ENCODE peak calls at places on chromosomes 6 and 20, in four cellular contexts. B is heart left ventricle, M is IMR-90, G is GM12878. I is an unnamed sample.

GRCh38 chr20:58892932-58893224 is 40.4 kb downstream of the GNAS start:
- DNase-seq in B (no peak), M (no peak), G (no peak), I (no peak)

GRCh38 chr6:119661078-119661477 is 311.5 kb upstream of the MAN1A1 start:
- DNase-seq in B (no peak), M (no peak), G (no peak), I (no peak)

GRCh38 chr6:113636357-113636824 is 220.8 kb upstream of the MARCKS start:
- DNase-seq in B (no peak), M (peak; percentile 78), G (no peak), I (no peak)

GRCh38 chr6:117919775-117920492 is 12.9 kb downstream of the SLC35F1 start:
- DNase-seq in B (peak; percentile 35), M (no peak), G (no peak), I (peak; percentile 45)

GRCh38 chr6:119323478-119323877 is 26.1 kb downstream of the MAN1A1 start:
- DNase-seq in B (no peak), M (no peak), G (no peak), I (no peak)

GRCh38 chr20:16243470-16243869 is 329.8 kb downstream of the KIF16B start:
- DNase-seq in B (no peak), M (no peak), G (no peak), I (peak; percentile 62)

GRCh38 chr6:137657351-137657911 is 163.2 kb upstream of the OLIG3 start:
- DNase-seq in B (no peak), M (no peak), G (no peak), I (no peak)

GRCh38 chr6:37275350-37275749 is 17.4 kb upstream of the TMEM217 start:
- DNase-seq in B (no peak), M (no peak), G (no peak), I (no peak)

GRCh38 chr6:46220351-46221220 is 49.8 kb upstream of the ENPP5 start:
- DNase-seq in B (no peak), M (no peak), G (peak; percentile 71), I (no peak)

GRCh38 chr6:14871196-14871595 is 374.7 kb upstream of the JARID2 start:
- DNase-seq in B (peak; percentile 83), M (peak; percentile 68), G (no peak), I (no peak)

GRCh38 chr6:15255481-15256414 is 9.9 kb downstream of the JARID2 start:
- DNase-seq in B (no peak), M (no peak), G (peak; percentile 82), I (no peak)

GRCh38 chr20:24782221-24782620 is 166.8 kb upstream of the CST7 start:
- DNase-seq in B (no peak), M (no peak), G (no peak), I (no peak)

GRCh38 chr6:163956571-163957407 is 542.3 kb downstream of the QKI start:
- DNase-seq in B (peak; percentile 87), M (peak; percentile 78), G (peak; percentile 34), I (peak; percentile 86)

GRCh38 chr6:131281471-131282270 is 146.4 kb downstream of the AKAP7 start:
- DNase-seq in B (no peak), M (peak; percentile 17), G (no peak), I (peak; percentile 34)

GRCh38 chr6:73131706-73132105 is 93.6 kb downstream of the KHDC1L start:
- DNase-seq in B (no peak), M (peak; percentile 29), G (no peak), I (no peak)

GRCh38 chr20:8020314-8021079 is 936 bp upstream of the TMX4 start:
- DNase-seq in B (no peak), M (no peak), G (peak; percentile 85), I (no peak)

GRCh38 chr20:19969507-19970255 is 47.5 kb upstream of the NAA20 start:
- DNase-seq in B (no peak), M (no peak), G (no peak), I (no peak)

GRCh38 chr6:29632789-29633531 is at the start of gene GABBR1:
- DNase-seq in B (peak; percentile 91), M (peak; percentile 79), G (no peak), I (peak; percentile 81)

GRCh38 chr6:145042559-145042958 is 692.8 kb downstream of the EPM2A start:
- DNase-seq in B (no peak), M (no peak), G (no peak), I (no peak)

GRCh38 chr6:68756454-68757375 is 121.6 kb downstream of the ADGRB3 start:
- DNase-seq in B (no peak), M (no peak), G (no peak), I (no peak)

GRCh38 chr20:7790189-7790588 is 150.1 kb downstream of the HAO1 start:
- DNase-seq in B (no peak), M (no peak), G (no peak), I (no peak)

GRCh38 chr6:170286246-170286933 is 4.5 kb downstream of the DLL1 start:
- DNase-seq in B (no peak), M (no peak), G (no peak), I (peak; percentile 82)

GRCh38 chr20:3115190-3116107 is 30.9 kb upstream of the AVP start:
- DNase-seq in B (no peak), M (peak; percentile 59), G (peak; percentile 2), I (peak; percentile 38)

GRCh38 chr20:1871807-1872455 is 23.3 kb upstream of the SIRPA start:
- DNase-seq in B (no peak), M (no peak), G (peak; percentile 43), I (no peak)

GRCh38 chr6:153130515-153131036 is 506 bp downstream of the RGS17 start:
- DNase-seq in B (no peak), M (no peak), G (no peak), I (no peak)

GRCh38 chr6:40285535-40285934 is 301.6 kb downstream of the LRFN2 start:
- DNase-seq in B (no peak), M (no peak), G (no peak), I (no peak)

GRCh38 chr6:99661870-99662269 is 55.2 kb downstream of the PRDM13 start:
- DNase-seq in B (no peak), M (no peak), G (no peak), I (no peak)

GRCh38 chr6:142680308-142680707 is 264.7 kb downstream of the HIVEP2 start:
- DNase-seq in B (no peak), M (no peak), G (no peak), I (no peak)

GRCh38 chr6:84013931-84014330 is 19.6 kb upstream of the MRAP2 start:
- DNase-seq in B (no peak), M (no peak), G (no peak), I (no peak)

GRCh38 chr6:141017941-141018340 is 1114.8 kb upstream of the GJE1 start:
- DNase-seq in B (no peak), M (no peak), G (no peak), I (no peak)

GRCh38 chr6:127924440-127924839 is 23.6 kb upstream of the THEMIS start:
- DNase-seq in B (no peak), M (peak; percentile 8), G (no peak), I (no peak)

GRCh38 chr6:24720131-24720603 is 1.2 kb upstream of the C6orf62 start:
- DNase-seq in B (peak; percentile 75), M (peak; percentile 28), G (no peak), I (peak; percentile 27)

GRCh38 chr6:84976516-84977420 is 212.4 kb upstream of the TBX18 start:
- DNase-seq in B (no peak), M (no peak), G (no peak), I (no peak)

GRCh38 chr6:15399651-15400470 is 154.0 kb downstream of the JARID2 start:
- DNase-seq in B (peak; percentile 79), M (peak; percentile 82), G (no peak), I (peak; percentile 93)

GRCh38 chr20:59831024-59831900 is 102.2 kb downstream of the SYCP2 start:
- DNase-seq in B (no peak), M (no peak), G (peak; percentile 8), I (peak; percentile 23)

DNA sequence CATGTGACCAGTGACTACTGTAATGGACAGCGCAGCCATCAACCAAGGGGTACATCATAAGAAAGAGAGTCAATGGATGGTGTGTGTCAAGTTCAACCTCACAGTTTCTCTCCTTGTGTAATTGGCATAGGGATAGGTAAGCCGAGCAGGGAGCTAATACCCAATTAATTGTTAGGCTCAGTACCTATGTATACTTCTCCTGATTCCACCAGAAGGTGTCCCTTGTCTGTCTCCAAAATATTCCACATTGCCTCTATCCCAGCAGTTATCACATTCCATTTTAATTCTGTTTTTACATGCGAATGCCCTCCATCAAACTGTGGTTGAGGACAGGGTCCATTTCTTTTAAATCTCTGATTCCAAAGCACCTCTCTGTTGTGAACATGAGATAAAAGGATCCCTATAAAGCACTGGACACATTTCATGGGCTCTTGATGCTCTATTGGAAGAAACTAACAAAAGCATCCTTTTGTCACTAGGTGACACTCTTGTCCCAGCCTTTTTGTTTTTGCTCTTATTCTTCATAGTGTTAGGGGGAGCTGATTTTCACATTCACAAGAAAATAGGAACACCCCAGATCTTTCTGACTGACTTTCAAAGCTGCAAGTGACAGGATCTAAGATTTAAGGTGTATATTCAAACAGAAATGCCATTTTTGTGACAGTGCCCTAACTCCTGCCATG is 38.9 kb downstream of the FBXO9 start:
- DNase-seq in B (no peak), M (no peak), G (no peak), I (no peak)
- TF ChIP-seq CTCF in B (no peak), M (no peak), G (no peak), I (no peak)

GRCh38 chr20:35101620-35102019 is 9.0 kb upstream of the TRPC4AP start:
- DNase-seq in B (no peak), M (no peak), G (no peak), I (no peak)

GRCh38 chr20:35104685-35105295 is 12.2 kb upstream of the TRPC4AP start:
- DNase-seq in B (no peak), M (peak; percentile 10), G (no peak), I (no peak)

GRCh38 chr20:35108921-35109320 is 16.3 kb upstream of the TRPC4AP start:
- DNase-seq in B (no peak), M (no peak), G (no peak), I (no peak)

GRCh38 chr20:35111141-35111888 is 18.7 kb upstream of the TRPC4AP start:
- DNase-seq in B (no peak), M (peak; percentile 87), G (no peak), I (no peak)

GRCh38 chr20:35106827-35107380 is 14.3 kb upstream of the TRPC4AP start:
- DNase-seq in B (no peak), M (no peak), G (no peak), I (no peak)
- H3K27ac ChIP-seq in B (no peak overlapping the region), M (no peak overlapping the region), G (no peak overlapping the region), I (no peak overlapping the region)

DNA sequence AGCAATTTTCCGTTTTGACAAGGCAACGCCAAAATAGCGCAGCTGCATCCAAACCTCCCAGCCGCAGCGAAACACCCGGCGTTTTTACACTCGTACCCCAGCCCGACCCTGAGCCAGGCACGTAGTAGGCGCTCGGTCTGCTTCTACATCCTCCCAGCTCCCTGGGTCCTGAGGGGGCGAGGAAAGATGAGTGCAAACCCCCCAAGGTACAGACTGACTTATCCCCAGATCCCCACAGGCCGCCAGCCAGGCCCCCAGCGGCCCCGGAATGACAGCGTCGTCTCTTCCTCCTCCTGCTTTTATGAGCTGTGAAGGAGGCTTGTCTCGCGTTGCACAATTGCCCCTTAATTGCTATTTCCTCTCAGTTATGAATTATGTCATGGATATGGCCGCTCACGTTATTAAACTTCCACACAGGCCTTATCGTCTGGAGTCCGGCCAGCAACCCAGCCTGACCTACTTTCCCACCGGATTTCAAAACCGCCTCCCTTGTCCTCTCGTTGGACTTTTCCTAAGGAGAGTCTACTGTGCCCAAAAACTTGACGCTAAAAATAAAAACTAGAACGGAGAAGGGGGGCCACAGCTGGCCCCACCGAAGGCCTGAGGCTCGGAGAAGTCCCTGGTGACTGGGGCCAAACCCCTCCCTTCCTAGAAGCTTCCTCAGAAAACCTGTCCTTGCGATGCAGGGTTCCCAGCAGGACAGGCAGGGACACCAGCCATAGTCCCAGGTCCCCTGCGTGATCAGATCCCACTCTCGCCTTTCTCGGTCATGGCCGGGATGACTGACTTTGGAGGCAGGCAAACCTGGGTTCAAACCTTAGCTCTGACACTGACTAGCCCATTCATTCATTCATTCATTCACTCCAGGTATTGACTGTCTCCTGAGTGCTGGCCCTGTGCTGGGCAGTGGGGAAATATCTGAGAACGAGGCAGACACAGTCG is 130.9 kb upstream of the PTPN1 start:
- DNase-seq in B (peak; percentile 95), M (peak; percentile 92), G (no peak), I (peak; percentile 95)
- TF ChIP-seq POLR2A in B (peak; percentile 64), M (peak; percentile 78), G (no peak), I (no peak)

GRCh38 chr6:133040025-133040838 is 200.9 kb upstream of the EYA4 start:
- DNase-seq in B (no peak), M (peak; percentile 34), G (no peak), I (peak; percentile 18)
- TF ChIP-seq CTCF in B (peak; percentile 16), M (peak; percentile 59), G (no peak), I (no peak)